ENCODE peak calls at places on chromosomes 3 and 15, in ten cellular contexts. One of them, this sample, is unnamed.
A peak's percentile ranks its signal among the peaks of the same experiment; 100 is the strongest.

GRCh38 chr3:10234526-10235230 is 13.6 kb upstream of the TATDN2 start:
- DNase-seq in activated naive CD4-positive, alpha-beta T cell treated with anti-CD3 and anti-CD28 coated beads, Interleukin-2, amount 50 U/mL, for 16 hours: no peak
- DNase-seq in kidney tubule cell: no peak
- DNase-seq in stimulated activated CD4-positive, alpha-beta T cell treated with anti-CD3 and anti-CD28 coated beads, Interleukin-15, amount 100 ng/mL, for 48 hours: no peak
- DNase-seq in HuH-7: no peak
- DNase-seq in adrenal gland: no peak
- DNase-seq in CD4-positive, CD25-positive, alpha-beta regulatory T cell: no peak
- DNase-seq in posterior cingulate gyrus: no peak
- DNase-seq in DMS53: no peak
- DNase-seq in CD8-positive, alpha-beta memory T cell: no peak
- DNase-seq in this sample: no peak

GRCh38 chr3:24683511-24684384 is 189.1 kb upstream of the THRB start:
- DNase-seq in CD8-positive, alpha-beta memory T cell: no peak
- DNase-seq in CD4-positive, CD25-positive, alpha-beta regulatory T cell: no peak
- DNase-seq in DMS53: peak; percentile 64
- DNase-seq in activated naive CD4-positive, alpha-beta T cell treated with anti-CD3 and anti-CD28 coated beads, Interleukin-2, amount 50 U/mL, for 16 hours: no peak
- DNase-seq in stimulated activated CD4-positive, alpha-beta T cell treated with anti-CD3 and anti-CD28 coated beads, Interleukin-15, amount 100 ng/mL, for 48 hours: no peak
- DNase-seq in posterior cingulate gyrus: no peak
- DNase-seq in adrenal gland: no peak
- DNase-seq in kidney tubule cell: peak; percentile 59
- DNase-seq in HuH-7: peak; percentile 47
- DNase-seq in this sample: no peak

GRCh38 chr3:140902791-140903190 is 38.8 kb upstream of the SLC25A36 start:
- DNase-seq in CD8-positive, alpha-beta memory T cell: no peak
- DNase-seq in HuH-7: no peak
- DNase-seq in adrenal gland: no peak
- DNase-seq in posterior cingulate gyrus: no peak
- DNase-seq in stimulated activated CD4-positive, alpha-beta T cell treated with anti-CD3 and anti-CD28 coated beads, Interleukin-15, amount 100 ng/mL, for 48 hours: no peak
- DNase-seq in kidney tubule cell: no peak
- DNase-seq in DMS53: peak; percentile 91
- DNase-seq in CD4-positive, CD25-positive, alpha-beta regulatory T cell: no peak
- DNase-seq in activated naive CD4-positive, alpha-beta T cell treated with anti-CD3 and anti-CD28 coated beads, Interleukin-2, amount 50 U/mL, for 16 hours: no peak
- DNase-seq in this sample: no peak

GRCh38 chr3:42680256-42680655 is 5.1 kb upstream of the KLHL40 start:
- DNase-seq in activated naive CD4-positive, alpha-beta T cell treated with anti-CD3 and anti-CD28 coated beads, Interleukin-2, amount 50 U/mL, for 16 hours: no peak
- DNase-seq in adrenal gland: no peak
- DNase-seq in CD4-positive, CD25-positive, alpha-beta regulatory T cell: no peak
- DNase-seq in HuH-7: no peak
- DNase-seq in CD8-positive, alpha-beta memory T cell: no peak
- DNase-seq in DMS53: no peak
- DNase-seq in kidney tubule cell: no peak
- DNase-seq in stimulated activated CD4-positive, alpha-beta T cell treated with anti-CD3 and anti-CD28 coated beads, Interleukin-15, amount 100 ng/mL, for 48 hours: no peak
- DNase-seq in posterior cingulate gyrus: no peak
- DNase-seq in this sample: no peak

GRCh38 chr3:56870436-56870835 is 68.7 kb upstream of the ARHGEF3 start:
- DNase-seq in adrenal gland: no peak
- DNase-seq in kidney tubule cell: no peak
- DNase-seq in CD8-positive, alpha-beta memory T cell: no peak
- DNase-seq in posterior cingulate gyrus: no peak
- DNase-seq in activated naive CD4-positive, alpha-beta T cell treated with anti-CD3 and anti-CD28 coated beads, Interleukin-2, amount 50 U/mL, for 16 hours: no peak
- DNase-seq in DMS53: no peak
- DNase-seq in stimulated activated CD4-positive, alpha-beta T cell treated with anti-CD3 and anti-CD28 coated beads, Interleukin-15, amount 100 ng/mL, for 48 hours: no peak
- DNase-seq in HuH-7: no peak
- DNase-seq in CD4-positive, CD25-positive, alpha-beta regulatory T cell: no peak
- DNase-seq in this sample: no peak

GRCh38 chr3:41808152-41808551 is 153.8 kb downstream of the ULK4 start:
- DNase-seq in activated naive CD4-positive, alpha-beta T cell treated with anti-CD3 and anti-CD28 coated beads, Interleukin-2, amount 50 U/mL, for 16 hours: no peak
- DNase-seq in HuH-7: no peak
- DNase-seq in CD8-positive, alpha-beta memory T cell: no peak
- DNase-seq in CD4-positive, CD25-positive, alpha-beta regulatory T cell: no peak
- DNase-seq in adrenal gland: no peak
- DNase-seq in DMS53: no peak
- DNase-seq in posterior cingulate gyrus: no peak
- DNase-seq in kidney tubule cell: peak; percentile 76
- DNase-seq in stimulated activated CD4-positive, alpha-beta T cell treated with anti-CD3 and anti-CD28 coated beads, Interleukin-15, amount 100 ng/mL, for 48 hours: no peak
- DNase-seq in this sample: no peak

GRCh38 chr3:102165367-102165766 is 269.4 kb upstream of the ZPLD1 start:
- DNase-seq in kidney tubule cell: peak; percentile 92
- DNase-seq in stimulated activated CD4-positive, alpha-beta T cell treated with anti-CD3 and anti-CD28 coated beads, Interleukin-15, amount 100 ng/mL, for 48 hours: no peak
- DNase-seq in DMS53: no peak
- DNase-seq in posterior cingulate gyrus: no peak
- DNase-seq in CD4-positive, CD25-positive, alpha-beta regulatory T cell: no peak
- DNase-seq in adrenal gland: no peak
- DNase-seq in CD8-positive, alpha-beta memory T cell: no peak
- DNase-seq in activated naive CD4-positive, alpha-beta T cell treated with anti-CD3 and anti-CD28 coated beads, Interleukin-2, amount 50 U/mL, for 16 hours: no peak
- DNase-seq in HuH-7: no peak
- DNase-seq in this sample: no peak

GRCh38 chr3:46508850-46509591 is 11.2 kb downstream of the RTP3 start:
- DNase-seq in stimulated activated CD4-positive, alpha-beta T cell treated with anti-CD3 and anti-CD28 coated beads, Interleukin-15, amount 100 ng/mL, for 48 hours: no peak
- DNase-seq in DMS53: no peak
- DNase-seq in posterior cingulate gyrus: no peak
- DNase-seq in kidney tubule cell: no peak
- DNase-seq in HuH-7: no peak
- DNase-seq in activated naive CD4-positive, alpha-beta T cell treated with anti-CD3 and anti-CD28 coated beads, Interleukin-2, amount 50 U/mL, for 16 hours: no peak
- DNase-seq in CD4-positive, CD25-positive, alpha-beta regulatory T cell: no peak
- DNase-seq in CD8-positive, alpha-beta memory T cell: no peak
- DNase-seq in adrenal gland: no peak
- DNase-seq in this sample: no peak

GRCh38 chr3:70736009-70736408 is 423.6 kb upstream of the MDFIC2 start:
- DNase-seq in posterior cingulate gyrus: no peak
- DNase-seq in HuH-7: no peak
- DNase-seq in stimulated activated CD4-positive, alpha-beta T cell treated with anti-CD3 and anti-CD28 coated beads, Interleukin-15, amount 100 ng/mL, for 48 hours: no peak
- DNase-seq in CD8-positive, alpha-beta memory T cell: no peak
- DNase-seq in adrenal gland: no peak
- DNase-seq in activated naive CD4-positive, alpha-beta T cell treated with anti-CD3 and anti-CD28 coated beads, Interleukin-2, amount 50 U/mL, for 16 hours: no peak
- DNase-seq in CD4-positive, CD25-positive, alpha-beta regulatory T cell: no peak
- DNase-seq in kidney tubule cell: peak; percentile 42
- DNase-seq in DMS53: no peak
- DNase-seq in this sample: no peak

GRCh38 chr15:48086582-48086981 is 34.2 kb upstream of the SLC24A5 start:
- DNase-seq in posterior cingulate gyrus: no peak
- DNase-seq in kidney tubule cell: no peak
- DNase-seq in HuH-7: no peak
- DNase-seq in DMS53: no peak
- DNase-seq in stimulated activated CD4-positive, alpha-beta T cell treated with anti-CD3 and anti-CD28 coated beads, Interleukin-15, amount 100 ng/mL, for 48 hours: no peak
- DNase-seq in activated naive CD4-positive, alpha-beta T cell treated with anti-CD3 and anti-CD28 coated beads, Interleukin-2, amount 50 U/mL, for 16 hours: no peak
- DNase-seq in adrenal gland: no peak
- DNase-seq in CD4-positive, CD25-positive, alpha-beta regulatory T cell: no peak
- DNase-seq in CD8-positive, alpha-beta memory T cell: no peak
- DNase-seq in this sample: peak; percentile 30

GRCh38 chr15:68272797-68273271 is 4.7 kb upstream of the FEM1B start:
- DNase-seq in CD4-positive, CD25-positive, alpha-beta regulatory T cell: no peak
- DNase-seq in CD8-positive, alpha-beta memory T cell: no peak
- DNase-seq in adrenal gland: no peak
- DNase-seq in kidney tubule cell: peak; percentile 94
- DNase-seq in posterior cingulate gyrus: no peak
- DNase-seq in activated naive CD4-positive, alpha-beta T cell treated with anti-CD3 and anti-CD28 coated beads, Interleukin-2, amount 50 U/mL, for 16 hours: no peak
- DNase-seq in DMS53: no peak
- DNase-seq in HuH-7: no peak
- DNase-seq in stimulated activated CD4-positive, alpha-beta T cell treated with anti-CD3 and anti-CD28 coated beads, Interleukin-15, amount 100 ng/mL, for 48 hours: no peak
- DNase-seq in this sample: no peak

GRCh38 chr3:123068227-123069020 is 1.6 kb downstream of the PDIA5 start:
- DNase-seq in HuH-7: peak; percentile 79
- DNase-seq in CD8-positive, alpha-beta memory T cell: no peak
- DNase-seq in DMS53: no peak
- DNase-seq in stimulated activated CD4-positive, alpha-beta T cell treated with anti-CD3 and anti-CD28 coated beads, Interleukin-15, amount 100 ng/mL, for 48 hours: no peak
- DNase-seq in posterior cingulate gyrus: no peak
- DNase-seq in activated naive CD4-positive, alpha-beta T cell treated with anti-CD3 and anti-CD28 coated beads, Interleukin-2, amount 50 U/mL, for 16 hours: no peak
- DNase-seq in kidney tubule cell: peak; percentile 29
- DNase-seq in CD4-positive, CD25-positive, alpha-beta regulatory T cell: no peak
- DNase-seq in adrenal gland: no peak
- DNase-seq in this sample: no peak

GRCh38 chr3:107227091-107227490 is 150.1 kb upstream of the CCDC54 start:
- DNase-seq in posterior cingulate gyrus: no peak
- DNase-seq in CD8-positive, alpha-beta memory T cell: no peak
- DNase-seq in activated naive CD4-positive, alpha-beta T cell treated with anti-CD3 and anti-CD28 coated beads, Interleukin-2, amount 50 U/mL, for 16 hours: no peak
- DNase-seq in adrenal gland: no peak
- DNase-seq in DMS53: no peak
- DNase-seq in stimulated activated CD4-positive, alpha-beta T cell treated with anti-CD3 and anti-CD28 coated beads, Interleukin-15, amount 100 ng/mL, for 48 hours: no peak
- DNase-seq in HuH-7: no peak
- DNase-seq in kidney tubule cell: no peak
- DNase-seq in CD4-positive, CD25-positive, alpha-beta regulatory T cell: no peak
- DNase-seq in this sample: no peak

This sample was measured in heart left ventricle.